ENCODE peak calls at places on chromosomes 6 and 20, in seven cellular contexts. J, K, G, U, C, B and I are unnamed samples.

GRCh38 chr6:141957271-141957670 is 175.5 kb upstream of the GJE1 start:
- DNase-seq in U (no peak), B (no peak), C (no peak), G (no peak), J (no peak), K (no peak), I (no peak)

GRCh38 chr6:17031961-17032360 is 69.9 kb upstream of the STMND1 start:
- DNase-seq in J (no peak), G (no peak), U (no peak), C (no peak), K (no peak), B (no peak), I (no peak)

GRCh38 chr6:15504581-15505350 is 158.1 kb downstream of the DTNBP1 start:
- DNase-seq in K (no peak), C (peak; percentile 48), J (peak; percentile 79), G (peak; percentile 70), B (no peak), U (peak; percentile 58), I (no peak)

GRCh38 chr6:52815167-52816092 is 11.8 kb upstream of the GSTA1 start:
- DNase-seq in U (no peak), B (peak; percentile 64), C (peak; percentile 52), K (peak; percentile 79), G (peak; percentile 58), J (peak; percentile 32), I (no peak)

GRCh38 chr20:51696304-51697118 is 71.7 kb downstream of the ATP9A start:
- DNase-seq in G (no peak), J (no peak), U (no peak), K (no peak), C (no peak), B (no peak), I (no peak)

GRCh38 chr20:51275816-51276215 is 252.9 kb upstream of the KCNG1 start:
- DNase-seq in K (no peak), B (no peak), U (no peak), G (no peak), J (no peak), C (no peak), I (no peak)

GRCh38 chr6:32177182-32177787 is 920 bp upstream of the RNF5 start:
- DNase-seq in U (no peak), G (no peak), B (no peak), K (peak; percentile 69), J (no peak), C (no peak), I (no peak)

GRCh38 chr6:105209950-105210706 is 30.3 kb upstream of the POPDC3 start:
- DNase-seq in K (no peak), C (no peak), U (no peak), J (no peak), B (peak; percentile 4), G (no peak), I (no peak)

GRCh38 chr6:70325009-70325408 is 22.1 kb upstream of the COL9A1 start:
- DNase-seq in U (no peak), J (no peak), C (no peak), B (no peak), G (no peak), K (no peak), I (no peak)

GRCh38 chr6:80548496-80548895 is 442.0 kb downstream of the BCKDHB start:
- DNase-seq in G (no peak), C (no peak), K (no peak), J (no peak), B (no peak), U (no peak), I (no peak)

GRCh38 chr6:32982084-32982701 is 13.8 kb downstream of the BRD2 start:
- DNase-seq in K (no peak), J (no peak), B (no peak), G (no peak), U (no peak), C (no peak), I (no peak)

GRCh38 chr20:62347151-62347404 is 20.0 kb downstream of the LAMA5 start:
- DNase-seq in J (no peak), U (no peak), K (no peak), B (no peak), G (no peak), C (no peak), I (no peak)

GRCh38 chr20:63224272-63225081 is 8.5 kb upstream of the YTHDF1 start:
- DNase-seq in B (peak; percentile 60), G (peak; percentile 78), K (no peak), U (peak; percentile 87), C (peak; percentile 22), J (peak; percentile 62), I (no peak)

GRCh38 chr6:75206338-75207210 is 721 bp upstream of the COL12A1 start:
- DNase-seq in B (no peak), U (peak; percentile 60), G (no peak), C (no peak), K (no peak), J (peak; percentile 52), I (no peak)

GRCh38 chr20:43752561-43753301 is 25.9 kb upstream of the GTSF1L start:
- DNase-seq in U (no peak), J (no peak), B (no peak), G (peak; percentile 67), C (peak; percentile 62), K (no peak), I (no peak)

GRCh38 chr6:3885262-3886036 is 36.3 kb downstream of the FAM50B start:
- DNase-seq in J (no peak), B (peak; percentile 23), K (peak; percentile 59), U (no peak), G (no peak), C (no peak), I (no peak)

GRCh38 chr6:27809939-27810767 is 102.0 kb downstream of the OR2B2 start:
- DNase-seq in K (peak; percentile 87), B (peak; percentile 80), J (peak; percentile 90), U (peak; percentile 55), C (peak; percentile 89), G (peak; percentile 81), I (peak; percentile 50)

GRCh38 chr6:141026504-141026903 is 1106.2 kb upstream of the GJE1 start:
- DNase-seq in G (no peak), U (no peak), B (no peak), J (no peak), K (no peak), C (no peak), I (no peak)

GRCh38 chr6:113859349-113860164 is 2.4 kb downstream of the MARCKS start:
- DNase-seq in J (peak; percentile 50), U (peak; percentile 85), K (peak; percentile 35), G (peak; percentile 66), C (peak; percentile 57), B (no peak), I (no peak)

GRCh38 chr6:11398451-11399326 is 138.9 kb upstream of the TMEM170B start:
- DNase-seq in C (no peak), U (no peak), B (no peak), G (no peak), K (no peak), J (no peak), I (no peak)

GRCh38 chr20:37542281-37542680 is 14.6 kb upstream of the BLCAP start:
- DNase-seq in G (no peak), U (no peak), B (no peak), K (no peak), C (no peak), J (no peak), I (no peak)

GRCh38 chr6:161417712-161418457 is 144.0 kb upstream of the AGPAT4 start:
- DNase-seq in G (no peak), C (no peak), B (no peak), J (peak; percentile 52), K (no peak), U (peak; percentile 86), I (no peak)

GRCh38 chr20:25865715-25866656 is 169.3 kb upstream of the ZNF337 start:
- DNase-seq in C (peak; percentile 71), K (peak; percentile 89), J (peak; percentile 67), U (peak; percentile 94), G (peak; percentile 91), B (peak; percentile 58), I (peak; percentile 54)

GRCh38 chr6:163248051-163248450 is 166.5 kb upstream of the QKI start:
- DNase-seq in K (no peak), G (no peak), C (no peak), U (no peak), J (no peak), B (no peak), I (no peak)

GRCh38 chr6:169891421-169891820 is 140.0 kb downstream of the ERMARD start:
- DNase-seq in K (no peak), B (no peak), G (no peak), C (no peak), J (no peak), U (no peak), I (no peak)
- H3K9me3 ChIP-seq in K (no peaks in the 10 kb centered on the region), B (no peaks in the 10 kb centered on the region), G (no peaks in the 10 kb centered on the region), C (no peaks in the 10 kb centered on the region), J (no peaks in the 10 kb centered on the region), U (no peaks in the 10 kb centered on the region), I (no peaks in the 10 kb centered on the region)

DNA sequence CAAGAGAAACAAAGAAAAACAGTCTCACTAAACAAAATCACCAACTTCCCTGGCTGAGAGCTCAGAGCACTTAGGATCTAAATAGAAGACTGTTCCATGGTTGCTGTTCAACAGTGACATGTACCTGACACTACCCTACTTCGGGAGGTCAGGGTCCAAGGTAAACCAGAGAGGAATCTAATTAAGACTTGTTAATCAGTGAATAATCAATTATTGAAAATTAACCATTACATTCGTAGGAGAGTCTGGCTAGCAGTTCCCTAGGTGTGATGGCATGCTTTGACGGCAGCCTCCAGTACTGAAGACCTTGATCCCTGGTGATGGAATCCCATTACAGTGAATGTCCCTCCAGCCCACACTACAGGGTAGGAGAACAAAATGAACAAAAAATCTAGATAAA is 154.0 kb upstream of the AFDN start:
- DNase-seq in G (no peak), B (no peak), K (no peak), U (no peak), J (no peak), C (no peak), I (no peak)
- H3K9me3 ChIP-seq in G (no peaks in the 10 kb centered on the region), B (no peaks in the 10 kb centered on the region), K (no peaks in the 10 kb centered on the region), U (no peaks in the 10 kb centered on the region), J (no peaks in the 10 kb centered on the region), C (no peaks in the 10 kb centered on the region), I (no peaks in the 10 kb centered on the region)

DNA sequence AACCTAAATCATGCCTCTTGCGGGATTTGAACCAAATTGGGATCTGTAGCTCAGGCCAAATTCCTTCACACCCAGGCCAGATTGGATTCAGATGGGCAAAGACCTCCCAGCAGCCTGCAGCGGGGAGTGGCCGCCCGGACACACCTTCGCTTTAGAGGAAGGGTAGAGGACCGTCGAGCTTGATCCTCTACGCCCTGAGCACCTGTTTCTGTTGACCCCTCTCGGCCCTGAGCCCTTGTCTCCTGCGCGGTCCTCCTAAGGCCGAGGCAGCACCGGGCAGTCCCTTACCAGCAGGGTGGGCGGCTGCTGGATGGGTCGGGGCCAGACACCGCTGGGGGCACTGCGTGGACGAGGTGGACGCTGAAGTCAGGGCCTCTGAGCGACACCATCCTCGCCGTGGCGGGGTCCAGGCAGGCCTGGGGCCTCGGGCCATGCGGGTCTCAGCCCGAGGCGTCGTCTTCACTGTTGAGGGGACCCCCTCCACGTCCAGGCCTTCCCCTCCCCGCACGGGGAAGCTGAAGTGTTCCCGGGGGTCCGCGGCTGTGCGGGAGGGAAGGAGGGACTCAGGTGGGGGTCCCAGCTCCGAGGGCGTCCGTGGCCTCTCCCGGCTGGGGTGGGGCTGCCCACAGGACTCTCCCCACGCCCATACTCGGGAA is 114.8 kb downstream of the SMOC2 start:
- DNase-seq in J (no peak), G (no peak), U (peak; percentile 68), B (no peak), K (no peak), C (no peak), I (no peak)
- H3K9me3 ChIP-seq in J (no peaks in the 10 kb centered on the region), G (no peaks in the 10 kb centered on the region), U (no peaks in the 10 kb centered on the region), B (no peaks in the 10 kb centered on the region), K (no peaks in the 10 kb centered on the region), C (no peaks in the 10 kb centered on the region), I (no peaks in the 10 kb centered on the region)

GRCh38 chr6:83757021-83757420 is 48.1 kb upstream of the SNAP91 start:
- DNase-seq in C (no peak), B (no peak), K (no peak), G (no peak), U (no peak), J (no peak), I (no peak)
- H3K9me3 ChIP-seq in C (peaks cover 10% of the 10 kb centered on the region), B (no peaks in the 10 kb centered on the region), K (no peaks in the 10 kb centered on the region), G (no peaks in the 10 kb centered on the region), U (no peaks in the 10 kb centered on the region), J (no peaks in the 10 kb centered on the region), I (no peaks in the 10 kb centered on the region)